ENCODE peak calls at places on chromosomes 6 and 20, in ten cellular contexts. G is SJSA1; T is mesenchymal stem cell; N is GM12878; J is stomach; H is CD8-positive, alpha-beta T cell; W is tibial artery; U is CD4-positive, alpha-beta memory T cell; C is right cardiac atrium; M is esophagus squamous epithelium. P is an unnamed sample. For H3K9me3, H3K4me1 and H3K27me3, the result is how much of the 10 kb centered on the place peaks cover.

GRCh38 chr6:149028767-149029405 is 282.1 kb downstream of the UST start:
- DNase-seq in C (no peak), U (peak), W (no peak), G (peak), H (peak), M (no peak), T (peak), J (peak), N (peak), P (no peak)

GRCh38 chr20:35582131-35582530 is 33.5 kb upstream of the SPAG4 start:
- DNase-seq in N (no peak), C (no peak), M (no peak), U (no peak), T (no peak), W (no peak), J (no peak), H (no peak), G (no peak), P (peak)

GRCh38 chr6:46931416-46931815 is 9.7 kb upstream of the ADGRF5 start:
- DNase-seq in N (no peak), M (no peak), G (no peak), T (no peak), U (no peak), H (no peak), C (no peak), W (no peak), J (no peak), P (no peak)

GRCh38 chr6:65819152-65819551 is 112.1 kb upstream of the EYS start:
- DNase-seq in U (no peak), M (no peak), J (no peak), T (peak), G (no peak), N (no peak), H (no peak), C (no peak), W (no peak), P (no peak)

GRCh38 chr20:4666001-4666470 is 55.7 kb upstream of the PRND start:
- DNase-seq in H (peak), G (peak), U (peak), T (peak), N (no peak), W (no peak), J (no peak), C (no peak), M (no peak), P (peak)

GRCh38 chr6:149387787-149388512 is 12.1 kb upstream of the SUMO4 start:
- DNase-seq in H (no peak), W (no peak), C (no peak), J (no peak), U (no peak), T (no peak), G (no peak), M (no peak), N (no peak), P (no peak)

GRCh38 chr6:5072440-5072839 is 12.7 kb upstream of the PPP1R3G start:
- DNase-seq in T (no peak), C (no peak), W (no peak), M (no peak), N (no peak), U (no peak), H (no peak), G (no peak), J (no peak), P (no peak)

GRCh38 chr6:89298680-89299450 is 16.2 kb downstream of the GABRR2 start:
- DNase-seq in W (no peak), G (no peak), C (no peak), M (no peak), J (no peak), T (peak), U (peak), N (peak), H (peak), P (no peak)

GRCh38 chr20:62063601-62063980 is 2.1 kb downstream of the TAF4 start:
- DNase-seq in N (no peak), H (no peak), M (no peak), G (no peak), W (no peak), C (peak), U (no peak), J (no peak), T (peak), P (peak)

GRCh38 chr6:162873537-162873936 is 145.8 kb downstream of the PACRG start:
- DNase-seq in T (no peak), W (no peak), M (no peak), H (no peak), U (no peak), N (no peak), J (no peak), G (no peak), C (no peak), P (no peak)

DNA sequence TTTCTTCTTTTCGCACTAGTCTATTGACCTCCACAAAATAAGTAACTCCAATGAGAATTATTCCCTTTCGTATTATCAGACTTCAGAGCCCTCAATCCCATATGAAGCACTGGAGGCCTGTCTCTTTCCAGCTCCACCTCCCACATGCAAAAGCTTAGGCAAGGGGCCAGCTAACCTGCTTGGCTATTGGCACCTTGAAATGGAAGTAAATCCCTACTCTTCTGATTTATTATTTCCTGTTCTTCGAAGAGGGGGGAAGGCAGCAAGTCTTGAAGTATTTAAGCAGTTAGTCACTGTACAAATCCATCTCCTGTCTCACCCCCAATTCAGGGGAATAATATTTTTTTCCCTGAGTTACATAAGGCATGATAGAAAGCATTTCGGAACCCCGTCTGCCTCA is 577.8 kb downstream of the MAFB start:
- DNase-seq in U (no peak), J (no peak), H (no peak), M (no peak), T (no peak), C (no peak), W (no peak), G (no peak), N (no peak), P (no peak)
- H3K9me3 ChIP-seq in U (under half), J (under half), H (under half), M (under half), T (under half), C (under half), W (under half), G (under half), N (under half), P (under half)

GRCh38 chr6:43089874-43090556 is 13.9 kb downstream of the PTK7 start:
- DNase-seq in C (no peak), H (no peak), G (no peak), J (no peak), M (no peak), T (peak), W (no peak), N (no peak), U (no peak), P (no peak)
- H3K4me1 ChIP-seq in C (under half), H (under half), G (under half), J (under half), M (half or more), T (under half), W (under half), N (under half), U (under half), P (under half)

DNA sequence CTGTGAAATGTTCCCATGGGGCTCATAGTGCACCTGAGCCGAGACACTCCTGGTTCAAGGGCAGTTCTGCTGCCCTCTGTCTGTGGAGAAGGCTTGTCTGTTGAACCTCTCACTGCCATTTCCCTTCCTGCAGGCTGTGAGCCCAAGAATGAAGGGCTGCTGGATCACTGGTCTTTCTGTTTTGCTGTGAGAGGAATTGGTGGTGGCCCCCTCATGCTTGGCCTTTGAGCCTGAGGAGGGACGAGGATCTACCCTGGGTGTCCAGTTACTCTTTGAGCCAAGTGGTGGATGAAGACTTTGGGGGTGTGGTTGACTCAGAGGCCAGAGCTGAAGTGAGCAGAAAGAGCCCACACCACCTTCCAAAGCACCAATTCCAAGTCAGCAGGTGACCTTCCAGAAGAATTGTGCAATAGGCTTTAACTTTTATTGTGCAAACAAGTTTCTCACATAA is 101.3 kb downstream of the PHACTR3 start:
- DNase-seq in T (no peak), H (no peak), C (no peak), G (no peak), J (no peak), W (no peak), N (no peak), M (no peak), U (no peak), P (no peak)
- H3K27me3 ChIP-seq in T (under half), H (under half), C (under half), G (under half), J (under half), W (under half), N (under half), M (under half), U (under half), P (under half)

GRCh38 chr6:168128006-168128630 is 49.1 kb upstream of the FRMD1 start:
- DNase-seq in T (no peak), W (no peak), U (no peak), N (no peak), H (no peak), M (no peak), J (no peak), G (peak), C (no peak), P (no peak)
- H3K9me3 ChIP-seq in T (under half), W (under half), U (under half), N (under half), H (under half), M (under half), J (under half), G (under half), C (under half), P (under half)

DNA sequence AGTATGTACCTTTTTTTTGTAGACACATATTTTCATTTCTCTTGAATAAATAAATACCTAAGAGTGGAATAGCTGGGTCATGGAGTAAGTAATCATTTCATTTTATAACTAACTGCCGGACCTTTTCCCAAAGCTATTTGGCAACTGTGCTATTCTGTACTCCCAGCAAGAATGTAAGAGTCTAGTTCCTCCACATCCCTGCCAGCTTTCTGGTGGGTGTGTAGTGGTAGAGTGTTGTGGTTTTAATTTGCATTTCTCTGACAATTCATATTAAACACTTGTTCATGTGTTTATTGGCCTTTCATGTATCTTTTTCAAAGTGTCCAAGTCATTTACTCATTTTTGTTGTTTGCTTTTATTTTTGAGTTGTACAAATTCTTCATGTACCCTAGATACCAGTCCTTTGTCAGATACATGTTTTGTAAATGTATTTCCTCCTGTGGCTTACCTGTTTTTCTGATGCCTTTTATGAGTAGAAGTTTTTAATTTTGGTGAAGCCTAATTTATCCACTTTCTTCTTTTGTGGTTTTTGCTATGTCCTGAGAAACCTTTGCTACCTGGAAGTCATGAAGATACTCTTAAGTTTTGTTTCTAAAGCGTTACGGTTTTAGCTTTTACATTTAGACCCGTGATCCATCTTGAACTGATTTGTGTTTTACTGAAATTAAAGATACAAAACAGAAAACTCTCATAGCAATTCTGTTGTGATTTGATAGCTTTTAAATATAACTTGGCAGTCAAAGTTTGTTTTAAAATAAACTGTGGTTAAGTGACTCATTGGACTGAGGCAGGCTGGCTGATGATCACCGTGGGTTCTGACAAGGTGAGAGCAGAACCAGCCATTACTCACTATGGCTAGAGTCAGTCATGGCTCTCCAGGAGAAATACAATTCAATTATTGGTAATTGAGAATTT is 7.9 kb downstream of the MYLIP start:
- DNase-seq in C (no peak), G (peak), T (peak), M (no peak), W (no peak), U (peak), H (no peak), N (no peak), J (peak), P (no peak)
- H3K4me1 ChIP-seq in C (under half), G (under half), T (under half), M (half or more), W (half or more), U (half or more), H (half or more), N (under half), J (half or more), P (under half)

GRCh38 chr6:53455678-53456077 is 89.2 kb downstream of the GCLC start:
- DNase-seq in N (no peak), H (no peak), J (no peak), G (no peak), C (no peak), M (no peak), T (no peak), W (no peak), U (no peak), P (no peak)
- H3K27me3 ChIP-seq in N (under half), H (under half), J (under half), G (under half), C (under half), M (under half), T (under half), W (under half), U (under half), P (under half)

GRCh38 chr6:169853196-169854082 is 102.0 kb downstream of the ERMARD start:
- DNase-seq in G (peak), M (no peak), U (no peak), N (no peak), T (no peak), H (no peak), J (peak), C (peak), W (no peak), P (no peak)

GRCh38 chr6:169854813-169855212 is 103.4 kb downstream of the ERMARD start:
- DNase-seq in G (peak), W (no peak), M (no peak), T (no peak), H (no peak), C (no peak), U (no peak), N (no peak), J (peak), P (no peak)

GRCh38 chr6:169852504-169853195 is 101.2 kb downstream of the ERMARD start:
- DNase-seq in J (peak), C (peak), T (no peak), N (no peak), M (no peak), U (no peak), H (no peak), G (peak), W (no peak), P (no peak)

GRCh38 chr6:169851641-169852503 is 100.5 kb downstream of the ERMARD start:
- DNase-seq in U (no peak), W (no peak), T (peak), N (no peak), G (peak), C (peak), J (peak), H (no peak), M (no peak), P (peak)

DNA sequence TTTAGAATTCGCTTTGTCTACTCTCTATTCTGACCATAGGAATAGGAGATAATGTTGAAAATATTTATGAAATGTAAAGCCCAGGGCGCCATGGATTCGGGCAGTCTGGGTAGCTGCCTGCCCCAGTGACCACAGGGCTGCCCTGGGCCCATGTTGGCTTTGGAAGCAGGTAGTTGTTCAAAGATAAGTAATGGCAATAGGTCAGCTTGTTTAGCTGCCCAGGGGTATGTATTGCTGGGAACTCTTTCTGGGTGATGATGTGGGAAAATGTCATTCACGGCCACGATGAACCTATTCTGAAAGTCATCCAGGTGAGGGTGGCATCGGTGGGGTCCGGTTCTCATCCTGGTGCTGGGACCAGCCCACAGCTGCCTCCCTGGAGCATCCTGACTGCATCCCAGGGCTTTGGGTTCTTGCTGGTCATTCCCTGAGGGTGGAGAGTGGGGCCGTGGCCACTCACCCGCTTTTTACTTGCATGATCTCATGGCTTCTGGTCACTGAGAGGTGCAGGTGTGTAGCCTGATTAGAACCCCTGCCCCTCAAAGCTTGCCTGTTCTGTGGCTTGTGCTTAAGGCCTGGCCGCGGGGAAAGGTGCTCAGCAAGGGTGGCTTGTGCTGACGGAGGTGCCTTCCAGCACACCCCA is 102.8 kb downstream of the ERMARD start:
- DNase-seq in U (no peak), T (no peak), M (no peak), J (peak), G (peak), H (no peak), N (no peak), C (peak), W (no peak), P (no peak)
- H3K9me3 ChIP-seq in U (under half), T (under half), M (under half), J (under half), G (under half), H (under half), N (under half), C (under half), W (under half), P (under half)

GRCh38 chr6:42316390-42316970 is 98.8 kb upstream of the MRPS10 start:
- DNase-seq in T (peak), G (peak), N (peak), M (no peak), U (no peak), H (no peak), W (no peak), C (no peak), J (no peak), P (no peak)
- H3K4me1 ChIP-seq in T (under half), G (under half), N (under half), M (under half), U (under half), H (under half), W (under half), C (under half), J (under half), P (half or more)

GRCh38 chr20:60327971-60328660 is 369.9 kb downstream of the CDH26 start:
- DNase-seq in H (no peak), J (no peak), U (no peak), W (no peak), G (no peak), C (no peak), M (no peak), N (no peak), T (no peak), P (no peak)
- H3K27me3 ChIP-seq in H (under half), J (under half), U (under half), W (under half), G (under half), C (under half), M (under half), N (under half), T (under half), P (half or more)

GRCh38 chr20:38748097-38748862 is at the start of gene ACTR5:
- DNase-seq in G (peak), M (peak), J (peak), W (peak), H (peak), T (peak), N (peak), C (peak), U (peak), P (peak)

GRCh38 chr20:38745757-38746156 is 2.5 kb upstream of the ACTR5 start:
- DNase-seq in W (no peak), C (no peak), M (no peak), H (no peak), T (no peak), G (no peak), J (no peak), N (no peak), U (no peak), P (peak)

GRCh38 chr20:38748863-38749153 is 548 bp downstream of the ACTR5 start:
- DNase-seq in W (no peak), G (no peak), U (no peak), H (peak), C (no peak), N (no peak), M (no peak), T (no peak), J (no peak), P (no peak)

GRCh38 chr20:38751360-38751976 is 3.2 kb downstream of the ACTR5 start:
- DNase-seq in U (peak), W (no peak), G (no peak), N (no peak), C (no peak), M (no peak), T (peak), H (no peak), J (no peak), P (no peak)

DNA sequence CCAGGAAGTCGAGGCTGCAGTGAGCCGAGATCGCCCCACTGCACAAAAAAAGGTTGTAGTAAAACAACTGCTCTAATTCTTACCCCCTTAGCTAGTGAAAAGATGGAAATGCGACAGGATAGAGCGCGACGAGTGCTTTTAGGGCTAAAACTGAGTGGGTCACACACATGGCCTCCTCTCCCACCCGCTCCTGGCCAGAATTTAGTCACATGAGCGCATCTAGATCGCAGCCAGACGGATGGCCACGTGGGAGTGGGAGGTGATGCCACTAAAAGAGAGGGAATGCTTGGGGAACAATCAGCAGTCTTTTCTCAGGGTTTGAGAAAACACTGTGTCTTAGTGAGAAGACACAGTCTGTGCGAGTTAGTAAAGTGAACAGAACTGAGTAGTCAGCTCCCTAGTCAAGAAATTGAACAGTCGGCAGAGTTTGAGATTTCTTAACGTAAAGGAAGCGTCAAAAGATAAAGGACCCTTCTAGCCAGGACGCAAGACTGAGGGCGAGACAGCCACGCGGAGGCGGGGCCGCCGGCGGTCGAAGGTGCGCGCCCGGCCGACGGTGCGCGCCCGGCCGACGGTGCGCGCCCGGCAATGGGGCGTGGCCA is 664 bp upstream of the ACTR5 start:
- DNase-seq in N (no peak), C (no peak), G (no peak), J (no peak), H (no peak), M (no peak), W (no peak), T (no peak), U (no peak), P (peak)
- H3K9me3 ChIP-seq in N (under half), C (under half), G (under half), J (under half), H (under half), M (under half), W (under half), T (under half), U (under half), P (under half)

P was measured in RWPE2.